ENCODE peak calls at places on chromosomes 5 and 9, in seven cellular contexts. U is cardiac muscle cell, N is GM13977, E is GM20000, X is Peyer's patch, O is right atrium auricular region, H is mammary epithelial cell. S is an unnamed sample.
A peak's percentile ranks its signal among the peaks of the same experiment; 100 is the strongest.

GRCh38 chr5:155616779-155617392 is 603.3 kb downstream of the KIF4B start:
- DNase-seq in U (peak; percentile 42), N (peak; percentile 50), E (peak; percentile 51), X (peak; percentile 76), O (no peak), H (peak; percentile 14), S (peak; percentile 60)

GRCh38 chr5:151772029-151772867 is 494 bp downstream of the G3BP1 start:
- DNase-seq in U (peak; percentile 59), N (peak; percentile 30), E (peak; percentile 33), X (peak; percentile 69), O (peak; percentile 65), H (peak; percentile 44), S (peak; percentile 71)

GRCh38 chr5:39608024-39608423 is 183.2 kb upstream of the DAB2 start:
- DNase-seq in U (no peak), N (peak; percentile 29), E (peak; percentile 19), X (no peak), O (no peak), H (no peak), S (no peak)

GRCh38 chr5:120139039-120139438 is 325.1 kb upstream of the PRR16 start:
- DNase-seq in U (no peak), N (no peak), E (no peak), X (no peak), O (no peak), H (peak; percentile 94), S (no peak)

GRCh38 chr5:180343846-180344327 is 9.2 kb downstream of the GFPT2 start:
- DNase-seq in U (no peak), N (no peak), E (no peak), X (peak; percentile 53), O (peak; percentile 77), H (no peak), S (no peak)

GRCh38 chr5:149322518-149322917 is 22.8 kb upstream of the GRPEL2 start:
- DNase-seq in U (no peak), N (no peak), E (no peak), X (peak; percentile 89), O (no peak), H (no peak), S (no peak)

GRCh38 chr5:14268236-14268701 is 125.1 kb downstream of the TRIO start:
- DNase-seq in U (no peak), N (no peak), E (no peak), X (no peak), O (peak; percentile 72), H (peak; percentile 87), S (no peak)

GRCh38 chr9:126508928-126509327 is 104.8 kb upstream of the LMX1B start:
- DNase-seq in U (no peak), N (no peak), E (no peak), X (no peak), O (no peak), H (no peak), S (no peak)

GRCh38 chr5:849651-850301 is 1.0 kb downstream of the ZDHHC11 start:
- DNase-seq in U (peak; percentile 23), N (no peak), E (no peak), X (peak; percentile 46), O (no peak), H (no peak), S (peak; percentile 64)

GRCh38 chr5:145834554-145834916 is 607 bp downstream of the PRELID2 start:
- DNase-seq in U (no peak), N (no peak), E (no peak), X (no peak), O (no peak), H (no peak), S (no peak)

GRCh38 chr9:100294341-100294740 is 58.4 kb downstream of the TEX10 start:
- DNase-seq in U (no peak), N (no peak), E (no peak), X (no peak), O (no peak), H (no peak), S (no peak)

DNA sequence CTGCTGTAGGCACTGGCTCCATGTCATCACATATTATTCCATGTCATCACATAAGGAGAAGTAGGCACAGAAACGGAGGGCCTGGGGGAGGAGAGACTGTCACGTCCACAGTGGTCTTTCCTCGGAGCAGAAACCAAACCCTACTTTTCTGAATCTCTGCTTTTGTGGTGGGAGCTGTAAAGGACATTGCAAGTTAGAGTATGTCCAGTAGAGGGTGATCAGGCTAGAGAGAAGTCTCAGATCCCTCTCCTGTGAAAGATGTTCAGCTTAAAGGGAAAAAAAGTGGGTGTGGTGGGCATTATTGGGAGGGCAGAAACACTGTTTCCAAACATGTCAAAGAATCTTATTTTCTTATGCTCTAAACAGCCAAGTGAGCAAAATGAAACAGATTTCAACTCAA is 19.4 kb upstream of the FBP2 start:
- DNase-seq in U (no peak), N (no peak), E (no peak), X (no peak), O (no peak), H (no peak), S (no peak)
- TF ChIP-seq CTCF in U (peak; percentile 20), N (no peak), E (no peak), X (no peak), O (no peak), H (peak; percentile 11), S (no peak)

GRCh38 chr5:77561965-77562364 is 69.8 kb upstream of the WDR41 start:
- DNase-seq in U (peak; percentile 3), N (no peak), E (no peak), X (no peak), O (no peak), H (no peak), S (no peak)

GRCh38 chr5:77558266-77558665 is 66.2 kb upstream of the WDR41 start:
- DNase-seq in U (no peak), N (no peak), E (no peak), X (no peak), O (no peak), H (no peak), S (no peak)

GRCh38 chr5:77563475-77563874 is 71.4 kb upstream of the WDR41 start:
- DNase-seq in U (no peak), N (no peak), E (no peak), X (no peak), O (no peak), H (no peak), S (no peak)

GRCh38 chr5:77560677-77561263 is 68.7 kb upstream of the WDR41 start:
- DNase-seq in U (peak; percentile 65), N (peak; percentile 9), E (peak; percentile 25), X (no peak), O (no peak), H (peak; percentile 34), S (no peak)
- TF ChIP-seq CTCF in U (peak; percentile 58), N (peak; percentile 54), E (peak; percentile 2), X (peak; percentile 53), O (no peak), H (peak; percentile 66), S (peak; percentile 50)

GRCh38 chr9:111704503-111704902 is 43.1 kb downstream of the GNG10 start:
- DNase-seq in U (no peak), N (no peak), E (no peak), X (no peak), O (no peak), H (no peak), S (no peak)
- TF ChIP-seq CTCF in U (no peak), N (no peak), E (no peak), X (no peak), O (no peak), H (no peak), S (no peak)

GRCh38 chr5:126595486-126596083 is 566 bp upstream of the ALDH7A1 start:
- DNase-seq in U (no peak), N (no peak), E (no peak), X (no peak), O (no peak), H (no peak), S (no peak)
- TF ChIP-seq CTCF in U (no peak), N (no peak), E (no peak), X (no peak), O (no peak), H (no peak), S (no peak)

GRCh38 chr9:20321683-20322082 is 300.6 kb downstream of the MLLT3 start:
- DNase-seq in U (no peak), N (no peak), E (no peak), X (peak; percentile 55), O (no peak), H (no peak), S (no peak)

GRCh38 chr9:20317701-20318100 is 304.6 kb downstream of the MLLT3 start:
- DNase-seq in U (no peak), N (no peak), E (no peak), X (no peak), O (no peak), H (no peak), S (no peak)

GRCh38 chr9:20319641-20320337 is 302.5 kb downstream of the MLLT3 start:
- DNase-seq in U (peak; percentile 72), N (no peak), E (no peak), X (no peak), O (no peak), H (peak; percentile 85), S (no peak)

GRCh38 chr9:20320921-20321320 is 301.4 kb downstream of the MLLT3 start:
- DNase-seq in U (no peak), N (no peak), E (no peak), X (no peak), O (no peak), H (peak; percentile 74), S (no peak)

GRCh38 chr9:20319241-20319640 is 303.1 kb downstream of the MLLT3 start:
- DNase-seq in U (no peak), N (no peak), E (no peak), X (no peak), O (no peak), H (no peak), S (no peak)
- TF ChIP-seq CTCF in U (no peak), N (no peak), E (no peak), X (no peak), O (no peak), H (no peak), S (no peak)

DNA sequence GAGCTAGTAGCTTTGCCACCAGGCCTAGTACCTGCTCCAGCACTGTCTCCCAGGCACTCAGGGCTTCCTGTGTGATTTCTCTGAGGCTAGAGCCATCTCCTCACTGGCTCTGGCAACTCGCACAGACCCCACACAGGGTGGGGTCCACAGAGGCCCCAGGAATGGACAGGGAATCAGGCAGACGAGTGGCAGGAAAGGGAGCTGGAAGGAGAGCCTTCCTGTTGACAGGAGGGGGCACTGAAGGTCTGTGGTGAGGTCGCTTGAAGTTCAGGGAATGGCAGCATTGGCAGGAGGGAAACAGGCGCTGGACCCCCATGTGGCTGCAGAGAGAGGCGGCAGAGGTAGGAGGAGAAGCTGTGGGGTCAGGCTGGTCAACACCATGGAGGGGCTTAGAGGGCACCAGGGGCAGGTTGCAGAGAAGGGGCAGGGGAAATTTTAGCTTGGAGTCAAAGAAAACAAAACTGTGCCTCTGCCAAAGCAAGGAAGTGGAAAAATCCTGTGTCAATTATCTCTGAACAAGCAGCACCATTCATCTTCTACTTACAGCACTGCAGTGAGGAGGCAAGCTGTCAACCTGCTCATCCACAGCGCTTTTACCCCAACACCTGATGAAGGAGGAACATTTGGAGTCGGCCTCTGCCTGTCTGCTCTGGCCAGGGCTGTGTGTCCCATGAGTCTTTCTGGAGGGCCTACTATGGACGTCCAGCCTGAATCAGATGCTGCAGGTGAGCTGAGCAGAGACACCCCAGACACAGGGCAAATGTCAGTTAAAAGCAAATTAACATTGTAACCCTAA is 270.2 kb downstream of the FSTL4 start:
- DNase-seq in U (no peak), N (no peak), E (no peak), X (no peak), O (no peak), H (no peak), S (peak; percentile 39)
- TF ChIP-seq CTCF in U (no peak), N (no peak), E (no peak), X (no peak), O (no peak), H (no peak), S (no peak)

GRCh38 chr9:31839273-31839672 is 545.2 kb upstream of the ACO1 start:
- DNase-seq in U (no peak), N (no peak), E (no peak), X (no peak), O (no peak), H (no peak), S (no peak)
- TF ChIP-seq CTCF in U (no peak), N (peak; percentile 12), E (no peak), X (no peak), O (no peak), H (peak; percentile 41), S (no peak)

GRCh38 chr5:57841671-57842375 is 359.2 kb upstream of the ACTBL2 start:
- DNase-seq in U (peak; percentile 18), N (no peak), E (no peak), X (no peak), O (no peak), H (peak; percentile 99), S (no peak)
- TF ChIP-seq CTCF in U (no peak), N (no peak), E (no peak), X (no peak), O (no peak), H (no peak), S (no peak)